ENCODE peak calls at places on chromosome 11, in nine cellular contexts. W is neural crest cell; L is NCI-H460; B is naive thymus-derived CD8-positive, alpha-beta T cell; H is BJ; M is A172; Y is thoracic aorta; Z is activated CD4-positive, CD25-positive, alpha-beta regulatory T cell; G is bronchial epithelial cell. C is an unnamed sample.

GRCh38 chr11:134743809-134744195 is 331.8 kb upstream of the B3GAT1 start:
- DNase-seq in W (no peak), L (no peak), B (no peak), H (no peak), M (no peak), Y (no peak), Z (no peak), G (no peak), C (no peak)

GRCh38 chr11:61273151-61274078 is 21.7 kb downstream of the VWCE start:
- DNase-seq in W (no peak), L (no peak), B (no peak), H (no peak), M (no peak), Y (no peak), Z (no peak), G (no peak), C (no peak)

GRCh38 chr11:64285885-64286800 is 495 bp downstream of the GPR137 start:
- DNase-seq in W (no peak), L (no peak), B (no peak), H (no peak), M (peak), Y (no peak), Z (no peak), G (no peak), C (no peak)

GRCh38 chr11:10580625-10581024 is 12.2 kb upstream of the LYVE1 start:
- DNase-seq in W (no peak), L (no peak), B (no peak), H (no peak), M (no peak), Y (no peak), Z (no peak), G (no peak), C (peak)

GRCh38 chr11:10379871-10380568 is 75.0 kb upstream of the AMPD3 start:
- DNase-seq in W (no peak), L (no peak), B (no peak), H (no peak), M (no peak), Y (no peak), Z (no peak), G (peak), C (no peak)

GRCh38 chr11:279966-280761 is 2.0 kb downstream of the NLRP6 start:
- DNase-seq in W (no peak), L (no peak), B (peak), H (no peak), M (no peak), Y (no peak), Z (no peak), G (no peak), C (no peak)

GRCh38 chr11:108873938-108874337 is 209.1 kb downstream of the DDX10 start:
- DNase-seq in W (no peak), L (no peak), B (no peak), H (no peak), M (peak), Y (no peak), Z (no peak), G (no peak), C (no peak)

GRCh38 chr11:117458275-117459120 is 130.8 kb downstream of the CEP164 start:
- DNase-seq in W (no peak), L (no peak), B (no peak), H (no peak), M (peak), Y (no peak), Z (no peak), G (peak), C (no peak)

GRCh38 chr11:369336-370018 is at the start of gene B4GALNT4:
- DNase-seq in W (no peak), L (no peak), B (no peak), H (no peak), M (no peak), Y (no peak), Z (no peak), G (no peak), C (no peak)

GRCh38 chr11:890794-891600 is 19.6 kb downstream of the CHID1 start:
- DNase-seq in W (no peak), L (no peak), B (no peak), H (no peak), M (no peak), Y (no peak), Z (no peak), G (no peak), C (no peak)

GRCh38 chr11:65498977-65499712 is at the start of gene MALAT1:
- DNase-seq in W (peak), L (peak), B (peak), H (no peak), M (peak), Y (peak), Z (peak), G (peak), C (no peak)

GRCh38 chr11:128653828-128654231 is 40.0 kb upstream of the FLI1 start:
- DNase-seq in W (no peak), L (peak), B (no peak), H (peak), M (peak), Y (no peak), Z (no peak), G (peak), C (no peak)

GRCh38 chr11:8806974-8807373 is 104.0 kb upstream of the AKIP1 start:
- DNase-seq in W (no peak), L (no peak), B (no peak), H (no peak), M (no peak), Y (no peak), Z (no peak), G (no peak), C (no peak)

GRCh38 chr11:13772223-13773046 is 104.0 kb downstream of the FAR1 start:
- DNase-seq in W (peak), L (peak), B (peak), H (peak), M (peak), Y (no peak), Z (no peak), G (peak), C (peak)

GRCh38 chr11:128790200-128790599 is 76.9 kb downstream of the KCNJ1 start:
- DNase-seq in W (peak), L (no peak), B (no peak), H (no peak), M (peak), Y (no peak), Z (no peak), G (no peak), C (no peak)

GRCh38 chr11:1335264-1335810 is 25.9 kb upstream of the TOLLIP start:
- DNase-seq in W (no peak), L (no peak), B (no peak), H (no peak), M (no peak), Y (no peak), Z (no peak), G (no peak), C (no peak)

GRCh38 chr11:65102142-65103095 is 6.4 kb downstream of the VPS51 start:
- DNase-seq in W (no peak), L (no peak), B (no peak), H (no peak), M (peak), Y (no peak), Z (no peak), G (no peak), C (no peak)

GRCh38 chr11:16912607-16913006 is 101.6 kb downstream of the PLEKHA7 start:
- DNase-seq in W (no peak), L (no peak), B (no peak), H (no peak), M (no peak), Y (no peak), Z (no peak), G (no peak), C (no peak)

GRCh38 chr11:17828311-17828751 is 93.8 kb downstream of the KCNC1 start:
- DNase-seq in W (no peak), L (no peak), B (no peak), H (no peak), M (no peak), Y (peak), Z (no peak), G (no peak), C (no peak)

GRCh38 chr11:95338430-95338991 is 107.5 kb upstream of the SESN3 start:
- DNase-seq in W (no peak), L (no peak), B (no peak), H (no peak), M (no peak), Y (no peak), Z (no peak), G (no peak), C (no peak)

GRCh38 chr11:5938603-5938965 is 3.5 kb upstream of the OR56A3 start:
- DNase-seq in W (no peak), L (no peak), B (no peak), H (no peak), M (no peak), Y (no peak), Z (no peak), G (no peak), C (no peak)

GRCh38 chr11:82003671-82004148 is 730.0 kb downstream of the FAM181B start:
- DNase-seq in W (no peak), L (no peak), B (no peak), H (no peak), M (peak), Y (no peak), Z (no peak), G (peak), C (no peak)

GRCh38 chr11:130002352-130002845 is at the start of gene PRDM10:
- DNase-seq in W (peak), L (peak), B (peak), H (peak), M (no peak), Y (peak), Z (peak), G (no peak), C (peak)

GRCh38 chr11:121595717-121596156 is 143.0 kb upstream of the SORL1-AS1 start:
- DNase-seq in W (no peak), L (peak), B (no peak), H (peak), M (peak), Y (peak), Z (no peak), G (peak), C (no peak)

GRCh38 chr11:45264839-45265515 is 21.2 kb downstream of the SYT13 start:
- DNase-seq in W (no peak), L (no peak), B (no peak), H (peak), M (peak), Y (no peak), Z (no peak), G (peak), C (peak)

GRCh38 chr11:81707881-81708280 is 1025.8 kb downstream of the FAM181B start:
- DNase-seq in W (no peak), L (no peak), B (no peak), H (no peak), M (no peak), Y (no peak), Z (no peak), G (no peak), C (no peak)

C was measured in glomerular endothelial cell.